ENCODE peak calls at places on chromosomes 11 and 22, in seven cellular contexts. One of them, this sample, is unnamed.

GRCh38 chr11:8531982-8532381 is 62.0 kb downstream of the STK33 start:
- DNase-seq in A549: no peak
- DNase-seq in stimulated activated effector memory CD8-positive, alpha-beta T cell treated with anti-CD3 and anti-CD28 coated beads, Interleukin-12 subunit alpha, Interleukin-12 subunit beta, amount 100 ng/mL, for 72 hours: no peak
- DNase-seq in stromal cell of bone marrow: no peak
- DNase-seq in WTC11: no peak
- DNase-seq in GM12865: peak
- DNase-seq in psoas muscle: no peak
- DNase-seq in this sample: no peak

GRCh38 chr11:119065369-119065768 is 2.2 kb upstream of the VPS11 start:
- DNase-seq in psoas muscle: no peak
- DNase-seq in A549: peak
- DNase-seq in WTC11: peak
- DNase-seq in GM12865: peak
- DNase-seq in stromal cell of bone marrow: no peak
- DNase-seq in stimulated activated effector memory CD8-positive, alpha-beta T cell treated with anti-CD3 and anti-CD28 coated beads, Interleukin-12 subunit alpha, Interleukin-12 subunit beta, amount 100 ng/mL, for 72 hours: no peak
- DNase-seq in this sample: peak

GRCh38 chr11:132099692-132100091 is 729.3 kb downstream of the NTM start:
- DNase-seq in psoas muscle: no peak
- DNase-seq in stromal cell of bone marrow: no peak
- DNase-seq in stimulated activated effector memory CD8-positive, alpha-beta T cell treated with anti-CD3 and anti-CD28 coated beads, Interleukin-12 subunit alpha, Interleukin-12 subunit beta, amount 100 ng/mL, for 72 hours: no peak
- DNase-seq in GM12865: peak
- DNase-seq in WTC11: peak
- DNase-seq in A549: no peak
- DNase-seq in this sample: peak

GRCh38 chr11:44950625-44951472 is at the start of gene TP53I11:
- DNase-seq in WTC11: peak
- DNase-seq in psoas muscle: peak
- DNase-seq in A549: peak
- DNase-seq in stromal cell of bone marrow: peak
- DNase-seq in GM12865: no peak
- DNase-seq in stimulated activated effector memory CD8-positive, alpha-beta T cell treated with anti-CD3 and anti-CD28 coated beads, Interleukin-12 subunit alpha, Interleukin-12 subunit beta, amount 100 ng/mL, for 72 hours: peak
- DNase-seq in this sample: peak

GRCh38 chr11:133134561-133135173 is 397.6 kb downstream of the OPCML start:
- DNase-seq in psoas muscle: peak
- DNase-seq in GM12865: peak
- DNase-seq in A549: peak
- DNase-seq in stromal cell of bone marrow: peak
- DNase-seq in WTC11: peak
- DNase-seq in stimulated activated effector memory CD8-positive, alpha-beta T cell treated with anti-CD3 and anti-CD28 coated beads, Interleukin-12 subunit alpha, Interleukin-12 subunit beta, amount 100 ng/mL, for 72 hours: peak
- DNase-seq in this sample: peak

GRCh38 chr22:38953091-38953490 is 4.3 kb upstream of the APOBEC3A start:
- DNase-seq in stromal cell of bone marrow: no peak
- DNase-seq in psoas muscle: no peak
- DNase-seq in WTC11: no peak
- DNase-seq in GM12865: no peak
- DNase-seq in stimulated activated effector memory CD8-positive, alpha-beta T cell treated with anti-CD3 and anti-CD28 coated beads, Interleukin-12 subunit alpha, Interleukin-12 subunit beta, amount 100 ng/mL, for 72 hours: no peak
- DNase-seq in A549: no peak
- DNase-seq in this sample: no peak

GRCh38 chr22:43883012-43883661 is 8.7 kb downstream of the PNPLA5 start:
- DNase-seq in psoas muscle: peak
- DNase-seq in stromal cell of bone marrow: peak
- DNase-seq in WTC11: peak
- DNase-seq in stimulated activated effector memory CD8-positive, alpha-beta T cell treated with anti-CD3 and anti-CD28 coated beads, Interleukin-12 subunit alpha, Interleukin-12 subunit beta, amount 100 ng/mL, for 72 hours: peak
- DNase-seq in GM12865: peak
- DNase-seq in A549: peak
- DNase-seq in this sample: peak

GRCh38 chr22:20569059-20570058 is 61.9 kb downstream of the MED15 start:
- DNase-seq in WTC11: no peak
- DNase-seq in stromal cell of bone marrow: peak
- DNase-seq in stimulated activated effector memory CD8-positive, alpha-beta T cell treated with anti-CD3 and anti-CD28 coated beads, Interleukin-12 subunit alpha, Interleukin-12 subunit beta, amount 100 ng/mL, for 72 hours: peak
- DNase-seq in GM12865: peak
- DNase-seq in psoas muscle: peak
- DNase-seq in A549: peak
- DNase-seq in this sample: no peak

GRCh38 chr11:133581091-133581490 is 48.8 kb upstream of the OPCML start:
- DNase-seq in stimulated activated effector memory CD8-positive, alpha-beta T cell treated with anti-CD3 and anti-CD28 coated beads, Interleukin-12 subunit alpha, Interleukin-12 subunit beta, amount 100 ng/mL, for 72 hours: no peak
- DNase-seq in stromal cell of bone marrow: no peak
- DNase-seq in WTC11: no peak
- DNase-seq in A549: no peak
- DNase-seq in GM12865: no peak
- DNase-seq in psoas muscle: no peak
- DNase-seq in this sample: no peak

GRCh38 chr11:8315463-8315862 is 51.8 kb upstream of the LMO1 start:
- DNase-seq in WTC11: no peak
- DNase-seq in stimulated activated effector memory CD8-positive, alpha-beta T cell treated with anti-CD3 and anti-CD28 coated beads, Interleukin-12 subunit alpha, Interleukin-12 subunit beta, amount 100 ng/mL, for 72 hours: no peak
- DNase-seq in psoas muscle: no peak
- DNase-seq in stromal cell of bone marrow: no peak
- DNase-seq in GM12865: no peak
- DNase-seq in A549: no peak
- DNase-seq in this sample: peak

GRCh38 chr11:44199816-44200215 is 104.3 kb downstream of the EXT2 start:
- DNase-seq in psoas muscle: no peak
- DNase-seq in stromal cell of bone marrow: no peak
- DNase-seq in GM12865: no peak
- DNase-seq in stimulated activated effector memory CD8-positive, alpha-beta T cell treated with anti-CD3 and anti-CD28 coated beads, Interleukin-12 subunit alpha, Interleukin-12 subunit beta, amount 100 ng/mL, for 72 hours: no peak
- DNase-seq in A549: no peak
- DNase-seq in WTC11: no peak
- DNase-seq in this sample: no peak

GRCh38 chr22:28917747-28918543 is 34.6 kb downstream of the ZNRF3 start:
- DNase-seq in WTC11: no peak
- DNase-seq in stimulated activated effector memory CD8-positive, alpha-beta T cell treated with anti-CD3 and anti-CD28 coated beads, Interleukin-12 subunit alpha, Interleukin-12 subunit beta, amount 100 ng/mL, for 72 hours: no peak
- DNase-seq in psoas muscle: no peak
- DNase-seq in stromal cell of bone marrow: no peak
- DNase-seq in GM12865: no peak
- DNase-seq in A549: peak
- DNase-seq in this sample: peak

GRCh38 chr11:114366331-114367243 is 33.7 kb downstream of the C11orf71 start:
- DNase-seq in GM12865: no peak
- DNase-seq in stimulated activated effector memory CD8-positive, alpha-beta T cell treated with anti-CD3 and anti-CD28 coated beads, Interleukin-12 subunit alpha, Interleukin-12 subunit beta, amount 100 ng/mL, for 72 hours: no peak
- DNase-seq in psoas muscle: no peak
- DNase-seq in WTC11: no peak
- DNase-seq in stromal cell of bone marrow: no peak
- DNase-seq in A549: peak
- DNase-seq in this sample: no peak

GRCh38 chr11:134390706-134391105 is 21.3 kb downstream of the B3GAT1 start:
- DNase-seq in A549: no peak
- DNase-seq in stromal cell of bone marrow: no peak
- DNase-seq in stimulated activated effector memory CD8-positive, alpha-beta T cell treated with anti-CD3 and anti-CD28 coated beads, Interleukin-12 subunit alpha, Interleukin-12 subunit beta, amount 100 ng/mL, for 72 hours: no peak
- DNase-seq in GM12865: no peak
- DNase-seq in WTC11: no peak
- DNase-seq in psoas muscle: no peak
- DNase-seq in this sample: no peak

GRCh38 chr11:128859563-128860441 is 7.3 kb downstream of the KCNJ1 start:
- DNase-seq in A549: peak
- DNase-seq in WTC11: peak
- DNase-seq in psoas muscle: peak
- DNase-seq in stimulated activated effector memory CD8-positive, alpha-beta T cell treated with anti-CD3 and anti-CD28 coated beads, Interleukin-12 subunit alpha, Interleukin-12 subunit beta, amount 100 ng/mL, for 72 hours: peak
- DNase-seq in stromal cell of bone marrow: no peak
- DNase-seq in GM12865: peak
- DNase-seq in this sample: peak